ENCODE peak calls at places on chromosomes 11 and 22, in seven cellular contexts. One of them, this sample, is unnamed.

GRCh38 chr22:34236527-34236926 is 316.3 kb upstream of the LARGE1 start:
- DNase-seq in erythroblast: no peak
- DNase-seq in fibroblast of pulmonary artery: no peak
- DNase-seq in HEK293T: no peak
- DNase-seq in ELR: no peak
- DNase-seq in RCC 7860: no peak
- DNase-seq in ureter: peak; percentile 45
- DNase-seq in this sample: no peak

GRCh38 chr11:14202263-14203173 is 156.5 kb downstream of the RRAS2 start:
- DNase-seq in erythroblast: no peak
- DNase-seq in ureter: no peak
- DNase-seq in fibroblast of pulmonary artery: no peak
- DNase-seq in ELR: no peak
- DNase-seq in HEK293T: no peak
- DNase-seq in RCC 7860: no peak
- DNase-seq in this sample: no peak

GRCh38 chr11:3920148-3920852 is 64.8 kb downstream of the STIM1 start:
- DNase-seq in erythroblast: peak; percentile 91
- DNase-seq in ELR: peak; percentile 70
- DNase-seq in fibroblast of pulmonary artery: peak; percentile 54
- DNase-seq in HEK293T: no peak
- DNase-seq in RCC 7860: peak; percentile 8
- DNase-seq in ureter: peak; percentile 54
- DNase-seq in this sample: no peak

GRCh38 chr11:80167766-80168165 is 726.9 kb upstream of the TENM4 start:
- DNase-seq in RCC 7860: peak; percentile 62
- DNase-seq in ureter: no peak
- DNase-seq in HEK293T: no peak
- DNase-seq in erythroblast: no peak
- DNase-seq in fibroblast of pulmonary artery: no peak
- DNase-seq in ELR: peak; percentile 11
- DNase-seq in this sample: no peak

GRCh38 chr22:50696251-50696798 is 23.7 kb downstream of the SHANK3 start:
- DNase-seq in erythroblast: no peak
- DNase-seq in ELR: no peak
- DNase-seq in fibroblast of pulmonary artery: no peak
- DNase-seq in ureter: no peak
- DNase-seq in RCC 7860: no peak
- DNase-seq in HEK293T: no peak
- DNase-seq in this sample: no peak

GRCh38 chr11:85941380-85941973 is 86.3 kb downstream of the CCDC83 start:
- DNase-seq in ureter: peak; percentile 62
- DNase-seq in erythroblast: peak; percentile 76
- DNase-seq in fibroblast of pulmonary artery: peak; percentile 87
- DNase-seq in HEK293T: peak; percentile 65
- DNase-seq in RCC 7860: peak; percentile 24
- DNase-seq in ELR: peak; percentile 71
- DNase-seq in this sample: peak; percentile 72

GRCh38 chr22:50522208-50522805 is 3.1 kb downstream of the SCO2 start:
- DNase-seq in erythroblast: no peak
- DNase-seq in HEK293T: no peak
- DNase-seq in fibroblast of pulmonary artery: no peak
- DNase-seq in ureter: no peak
- DNase-seq in ELR: no peak
- DNase-seq in RCC 7860: no peak
- DNase-seq in this sample: no peak

GRCh38 chr11:9530901-9531625 is 42.4 kb upstream of the WEE1 start:
- DNase-seq in fibroblast of pulmonary artery: no peak
- DNase-seq in RCC 7860: no peak
- DNase-seq in ureter: peak; percentile 58
- DNase-seq in erythroblast: no peak
- DNase-seq in HEK293T: no peak
- DNase-seq in ELR: no peak
- DNase-seq in this sample: no peak

GRCh38 chr11:133950874-133951483 is 5.8 kb downstream of the IGSF9B start:
- DNase-seq in erythroblast: no peak
- DNase-seq in ELR: no peak
- DNase-seq in fibroblast of pulmonary artery: no peak
- DNase-seq in ureter: no peak
- DNase-seq in RCC 7860: no peak
- DNase-seq in HEK293T: no peak
- DNase-seq in this sample: no peak

GRCh38 chr11:103920449-103920848 is 116.0 kb upstream of the DDI1 start:
- DNase-seq in fibroblast of pulmonary artery: no peak
- DNase-seq in erythroblast: no peak
- DNase-seq in ureter: no peak
- DNase-seq in RCC 7860: no peak
- DNase-seq in HEK293T: no peak
- DNase-seq in ELR: peak; percentile 29
- DNase-seq in this sample: no peak

GRCh38 chr11:62922653-62923371 is 1.6 kb upstream of the CHRM1 start:
- DNase-seq in ELR: peak; percentile 21
- DNase-seq in RCC 7860: no peak
- DNase-seq in erythroblast: peak; percentile 33
- DNase-seq in HEK293T: no peak
- DNase-seq in fibroblast of pulmonary artery: peak; percentile 14
- DNase-seq in ureter: no peak
- DNase-seq in this sample: no peak

GRCh38 chr11:115459563-115459962 is 44.7 kb downstream of the CADM1 start:
- DNase-seq in fibroblast of pulmonary artery: no peak
- DNase-seq in ureter: no peak
- DNase-seq in erythroblast: no peak
- DNase-seq in ELR: no peak
- DNase-seq in HEK293T: no peak
- DNase-seq in RCC 7860: peak; percentile 37
- DNase-seq in this sample: no peak

GRCh38 chr11:20355221-20356219 is 8.0 kb upstream of the HTATIP2 start:
- DNase-seq in RCC 7860: no peak
- DNase-seq in erythroblast: peak; percentile 73
- DNase-seq in HEK293T: peak; percentile 41
- DNase-seq in ELR: peak; percentile 63
- DNase-seq in ureter: no peak
- DNase-seq in fibroblast of pulmonary artery: peak; percentile 59
- DNase-seq in this sample: peak; percentile 31

GRCh38 chr11:45930951-45931563 is 8.6 kb downstream of the LARGE2 start:
- DNase-seq in fibroblast of pulmonary artery: no peak
- DNase-seq in erythroblast: no peak
- DNase-seq in RCC 7860: no peak
- DNase-seq in ELR: no peak
- DNase-seq in ureter: peak; percentile 50
- DNase-seq in HEK293T: no peak
- DNase-seq in this sample: no peak

GRCh38 chr11:103806130-103806900 is 230.1 kb upstream of the DDI1 start:
- DNase-seq in HEK293T: no peak
- DNase-seq in ureter: no peak
- DNase-seq in RCC 7860: peak; percentile 43
- DNase-seq in erythroblast: no peak
- DNase-seq in fibroblast of pulmonary artery: peak; percentile 92
- DNase-seq in ELR: peak; percentile 59
- DNase-seq in this sample: no peak

This sample was measured in HuH-7.